ENCODE peak calls at places on chromosomes 3 and 15, in five cellular contexts. One of them, this sample, is unnamed.

GRCh38 chr3:111585214-111585613 is 9.9 kb downstream of the ZBED2 start:
- DNase-seq in amniotic epithelial cell: peak
- DNase-seq in globus pallidus: no peak
- DNase-seq in HT1080: peak
- DNase-seq in stimulated activated CD4-positive, alpha-beta T cell treated with anti-CD3 and anti-CD28 coated beads, Interleukin-1b, Interleukin-23, amount 100 ng/mL, for 48 hours: no peak
- DNase-seq in this sample: peak

GRCh38 chr3:42185044-42185443 is 80.9 kb downstream of the CCK start:
- DNase-seq in amniotic epithelial cell: no peak
- DNase-seq in globus pallidus: no peak
- DNase-seq in HT1080: no peak
- DNase-seq in stimulated activated CD4-positive, alpha-beta T cell treated with anti-CD3 and anti-CD28 coated beads, Interleukin-1b, Interleukin-23, amount 100 ng/mL, for 48 hours: no peak
- DNase-seq in this sample: peak

GRCh38 chr3:64224826-64225606 is at the start of gene PRICKLE2:
- DNase-seq in globus pallidus: peak
- DNase-seq in HT1080: peak
- DNase-seq in stimulated activated CD4-positive, alpha-beta T cell treated with anti-CD3 and anti-CD28 coated beads, Interleukin-1b, Interleukin-23, amount 100 ng/mL, for 48 hours: no peak
- DNase-seq in amniotic epithelial cell: peak
- DNase-seq in this sample: peak

GRCh38 chr15:85879334-85880163 is 84.8 kb upstream of the KLHL25 start:
- DNase-seq in globus pallidus: no peak
- DNase-seq in amniotic epithelial cell: no peak
- DNase-seq in HT1080: peak
- DNase-seq in stimulated activated CD4-positive, alpha-beta T cell treated with anti-CD3 and anti-CD28 coated beads, Interleukin-1b, Interleukin-23, amount 100 ng/mL, for 48 hours: no peak
- DNase-seq in this sample: no peak

GRCh38 chr15:44340410-44340809 is 51.9 kb downstream of the GOLM2 start:
- DNase-seq in stimulated activated CD4-positive, alpha-beta T cell treated with anti-CD3 and anti-CD28 coated beads, Interleukin-1b, Interleukin-23, amount 100 ng/mL, for 48 hours: no peak
- DNase-seq in HT1080: peak
- DNase-seq in globus pallidus: no peak
- DNase-seq in amniotic epithelial cell: peak
- DNase-seq in this sample: peak

GRCh38 chr3:172982731-172983364 is 158.2 kb downstream of the SPATA16 start:
- DNase-seq in stimulated activated CD4-positive, alpha-beta T cell treated with anti-CD3 and anti-CD28 coated beads, Interleukin-1b, Interleukin-23, amount 100 ng/mL, for 48 hours: no peak
- DNase-seq in HT1080: peak
- DNase-seq in globus pallidus: peak
- DNase-seq in amniotic epithelial cell: peak
- DNase-seq in this sample: no peak

GRCh38 chr15:80604583-80605506 is 90.3 kb upstream of the ABHD17C start:
- DNase-seq in amniotic epithelial cell: no peak
- DNase-seq in globus pallidus: no peak
- DNase-seq in HT1080: no peak
- DNase-seq in stimulated activated CD4-positive, alpha-beta T cell treated with anti-CD3 and anti-CD28 coated beads, Interleukin-1b, Interleukin-23, amount 100 ng/mL, for 48 hours: no peak
- DNase-seq in this sample: no peak

GRCh38 chr15:99438691-99439523 is 126.9 kb upstream of the MEF2A start:
- DNase-seq in HT1080: no peak
- DNase-seq in globus pallidus: no peak
- DNase-seq in amniotic epithelial cell: peak
- DNase-seq in stimulated activated CD4-positive, alpha-beta T cell treated with anti-CD3 and anti-CD28 coated beads, Interleukin-1b, Interleukin-23, amount 100 ng/mL, for 48 hours: no peak
- DNase-seq in this sample: peak

GRCh38 chr15:39833515-39833981 is 50.9 kb upstream of the FSIP1 start:
- DNase-seq in globus pallidus: no peak
- DNase-seq in stimulated activated CD4-positive, alpha-beta T cell treated with anti-CD3 and anti-CD28 coated beads, Interleukin-1b, Interleukin-23, amount 100 ng/mL, for 48 hours: no peak
- DNase-seq in HT1080: no peak
- DNase-seq in amniotic epithelial cell: peak
- DNase-seq in this sample: peak

GRCh38 chr3:50600841-50601591 is 10.6 kb downstream of the CISH start:
- DNase-seq in HT1080: peak
- DNase-seq in globus pallidus: peak
- DNase-seq in amniotic epithelial cell: peak
- DNase-seq in stimulated activated CD4-positive, alpha-beta T cell treated with anti-CD3 and anti-CD28 coated beads, Interleukin-1b, Interleukin-23, amount 100 ng/mL, for 48 hours: peak
- DNase-seq in this sample: peak

GRCh38 chr3:188827078-188827477 is 344.7 kb upstream of the TPRG1 start:
- DNase-seq in amniotic epithelial cell: no peak
- DNase-seq in HT1080: no peak
- DNase-seq in stimulated activated CD4-positive, alpha-beta T cell treated with anti-CD3 and anti-CD28 coated beads, Interleukin-1b, Interleukin-23, amount 100 ng/mL, for 48 hours: no peak
- DNase-seq in globus pallidus: no peak
- DNase-seq in this sample: peak

GRCh38 chr3:169300436-169300835 is 363.1 kb downstream of the MECOM start:
- DNase-seq in amniotic epithelial cell: no peak
- DNase-seq in HT1080: no peak
- DNase-seq in stimulated activated CD4-positive, alpha-beta T cell treated with anti-CD3 and anti-CD28 coated beads, Interleukin-1b, Interleukin-23, amount 100 ng/mL, for 48 hours: no peak
- DNase-seq in globus pallidus: no peak
- DNase-seq in this sample: no peak

GRCh38 chr3:78798266-78798832 is 969.4 kb downstream of the ROBO1 start:
- DNase-seq in amniotic epithelial cell: no peak
- DNase-seq in stimulated activated CD4-positive, alpha-beta T cell treated with anti-CD3 and anti-CD28 coated beads, Interleukin-1b, Interleukin-23, amount 100 ng/mL, for 48 hours: no peak
- DNase-seq in globus pallidus: no peak
- DNase-seq in HT1080: no peak
- DNase-seq in this sample: no peak

GRCh38 chr15:87986786-87987185 is 269.8 kb downstream of the NTRK3 start:
- DNase-seq in amniotic epithelial cell: no peak
- DNase-seq in stimulated activated CD4-positive, alpha-beta T cell treated with anti-CD3 and anti-CD28 coated beads, Interleukin-1b, Interleukin-23, amount 100 ng/mL, for 48 hours: no peak
- DNase-seq in HT1080: no peak
- DNase-seq in globus pallidus: no peak
- DNase-seq in this sample: no peak

GRCh38 chr3:187661267-187661666 is 8.9 kb downstream of the SST start:
- DNase-seq in HT1080: no peak
- DNase-seq in globus pallidus: no peak
- DNase-seq in stimulated activated CD4-positive, alpha-beta T cell treated with anti-CD3 and anti-CD28 coated beads, Interleukin-1b, Interleukin-23, amount 100 ng/mL, for 48 hours: no peak
- DNase-seq in amniotic epithelial cell: no peak
- DNase-seq in this sample: no peak

GRCh38 chr15:101637549-101638318 is 14.4 kb downstream of the TM2D3 start:
- DNase-seq in globus pallidus: no peak
- DNase-seq in amniotic epithelial cell: peak
- DNase-seq in HT1080: peak
- DNase-seq in stimulated activated CD4-positive, alpha-beta T cell treated with anti-CD3 and anti-CD28 coated beads, Interleukin-1b, Interleukin-23, amount 100 ng/mL, for 48 hours: no peak
- DNase-seq in this sample: peak

GRCh38 chr3:62242846-62243245 is 130.5 kb downstream of the FEZF2 start:
- DNase-seq in globus pallidus: peak
- DNase-seq in amniotic epithelial cell: no peak
- DNase-seq in stimulated activated CD4-positive, alpha-beta T cell treated with anti-CD3 and anti-CD28 coated beads, Interleukin-1b, Interleukin-23, amount 100 ng/mL, for 48 hours: no peak
- DNase-seq in HT1080: no peak
- DNase-seq in this sample: no peak

GRCh38 chr3:63791974-63792373 is 27.1 kb upstream of the C3orf49 start:
- DNase-seq in stimulated activated CD4-positive, alpha-beta T cell treated with anti-CD3 and anti-CD28 coated beads, Interleukin-1b, Interleukin-23, amount 100 ng/mL, for 48 hours: no peak
- DNase-seq in amniotic epithelial cell: peak
- DNase-seq in globus pallidus: no peak
- DNase-seq in HT1080: no peak
- DNase-seq in this sample: peak

GRCh38 chr3:47108546-47108945 is 55.4 kb downstream of the SETD2 start:
- DNase-seq in HT1080: no peak
- DNase-seq in globus pallidus: no peak
- DNase-seq in stimulated activated CD4-positive, alpha-beta T cell treated with anti-CD3 and anti-CD28 coated beads, Interleukin-1b, Interleukin-23, amount 100 ng/mL, for 48 hours: no peak
- DNase-seq in amniotic epithelial cell: no peak
- DNase-seq in this sample: peak

GRCh38 chr15:38535451-38536200 is 29.0 kb downstream of the RASGRP1 start:
- DNase-seq in amniotic epithelial cell: no peak
- DNase-seq in HT1080: no peak
- DNase-seq in stimulated activated CD4-positive, alpha-beta T cell treated with anti-CD3 and anti-CD28 coated beads, Interleukin-1b, Interleukin-23, amount 100 ng/mL, for 48 hours: no peak
- DNase-seq in globus pallidus: no peak
- DNase-seq in this sample: peak

GRCh38 chr3:119350114-119350513 is 55.9 kb downstream of the ARHGAP31 start:
- DNase-seq in stimulated activated CD4-positive, alpha-beta T cell treated with anti-CD3 and anti-CD28 coated beads, Interleukin-1b, Interleukin-23, amount 100 ng/mL, for 48 hours: no peak
- DNase-seq in amniotic epithelial cell: no peak
- DNase-seq in globus pallidus: no peak
- DNase-seq in HT1080: peak
- DNase-seq in this sample: peak

GRCh38 chr15:72796515-72797337 is 13.2 kb upstream of the ADPGK start:
- DNase-seq in globus pallidus: peak
- DNase-seq in amniotic epithelial cell: peak
- DNase-seq in stimulated activated CD4-positive, alpha-beta T cell treated with anti-CD3 and anti-CD28 coated beads, Interleukin-1b, Interleukin-23, amount 100 ng/mL, for 48 hours: peak
- DNase-seq in HT1080: peak
- DNase-seq in this sample: peak

GRCh38 chr3:158330820-158331219 is 220.9 kb downstream of the RSRC1 start:
- DNase-seq in amniotic epithelial cell: peak
- DNase-seq in globus pallidus: no peak
- DNase-seq in HT1080: no peak
- DNase-seq in stimulated activated CD4-positive, alpha-beta T cell treated with anti-CD3 and anti-CD28 coated beads, Interleukin-1b, Interleukin-23, amount 100 ng/mL, for 48 hours: no peak
- DNase-seq in this sample: peak

GRCh38 chr3:24149032-24149431 is 203.9 kb downstream of the NR1D2 start:
- DNase-seq in globus pallidus: no peak
- DNase-seq in stimulated activated CD4-positive, alpha-beta T cell treated with anti-CD3 and anti-CD28 coated beads, Interleukin-1b, Interleukin-23, amount 100 ng/mL, for 48 hours: no peak
- DNase-seq in HT1080: no peak
- DNase-seq in amniotic epithelial cell: peak
- DNase-seq in this sample: peak

GRCh38 chr15:70200511-70200991 is 102.8 kb upstream of the TLE3 start:
- DNase-seq in globus pallidus: no peak
- DNase-seq in HT1080: no peak
- DNase-seq in amniotic epithelial cell: peak
- DNase-seq in stimulated activated CD4-positive, alpha-beta T cell treated with anti-CD3 and anti-CD28 coated beads, Interleukin-1b, Interleukin-23, amount 100 ng/mL, for 48 hours: no peak
- DNase-seq in this sample: peak

GRCh38 chr15:73345658-73346057 is 23.1 kb downstream of the HCN4 start:
- DNase-seq in stimulated activated CD4-positive, alpha-beta T cell treated with anti-CD3 and anti-CD28 coated beads, Interleukin-1b, Interleukin-23, amount 100 ng/mL, for 48 hours: no peak
- DNase-seq in HT1080: no peak
- DNase-seq in amniotic epithelial cell: no peak
- DNase-seq in globus pallidus: no peak
- DNase-seq in this sample: no peak

GRCh38 chr15:53586815-53587214 is 172.6 kb downstream of the WDR72 start:
- DNase-seq in amniotic epithelial cell: no peak
- DNase-seq in stimulated activated CD4-positive, alpha-beta T cell treated with anti-CD3 and anti-CD28 coated beads, Interleukin-1b, Interleukin-23, amount 100 ng/mL, for 48 hours: peak
- DNase-seq in HT1080: peak
- DNase-seq in globus pallidus: peak
- DNase-seq in this sample: no peak

GRCh38 chr3:186760141-186760813 is 23.1 kb upstream of the EIF4A2 start:
- DNase-seq in globus pallidus: no peak
- DNase-seq in stimulated activated CD4-positive, alpha-beta T cell treated with anti-CD3 and anti-CD28 coated beads, Interleukin-1b, Interleukin-23, amount 100 ng/mL, for 48 hours: no peak
- DNase-seq in amniotic epithelial cell: no peak
- DNase-seq in HT1080: peak
- DNase-seq in this sample: no peak

GRCh38 chr3:183400352-183400751 is 28.1 kb downstream of the MCF2L2 start:
- DNase-seq in globus pallidus: no peak
- DNase-seq in stimulated activated CD4-positive, alpha-beta T cell treated with anti-CD3 and anti-CD28 coated beads, Interleukin-1b, Interleukin-23, amount 100 ng/mL, for 48 hours: no peak
- DNase-seq in HT1080: no peak
- DNase-seq in amniotic epithelial cell: peak
- DNase-seq in this sample: peak

GRCh38 chr15:56817266-56817665 is 84.0 kb upstream of the ZNF280D start:
- DNase-seq in stimulated activated CD4-positive, alpha-beta T cell treated with anti-CD3 and anti-CD28 coated beads, Interleukin-1b, Interleukin-23, amount 100 ng/mL, for 48 hours: no peak
- DNase-seq in amniotic epithelial cell: peak
- DNase-seq in globus pallidus: no peak
- DNase-seq in HT1080: peak
- DNase-seq in this sample: peak

This sample was measured in iris pigment epithelial cell.